ENCODE peak calls at places on chromosomes 13 and 19, in five cellular contexts. O is CD8-positive, alpha-beta T cell; J is neural progenitor cell; Y is right lobe of liver; E is tibial artery. N is an unnamed sample. For H3K36me3, the result is how much of the 10 kb centered on the place peaks cover.

GRCh38 chr19:56538761-56539263 is at the start of gene ZFP28:
- DNase-seq in O (no peak), J (no peak), Y (peak), E (peak), N (peak)

GRCh38 chr13:112447306-112447705 is 71.2 kb downstream of the SPACA7 start:
- DNase-seq in O (no peak), J (no peak), Y (no peak), E (no peak), N (no peak)

GRCh38 chr13:31594056-31594455 is 145.3 kb upstream of the RXFP2 start:
- DNase-seq in O (no peak), J (no peak), Y (no peak), E (no peak), N (no peak)

GRCh38 chr19:14577885-14578427 is 4.9 kb upstream of the CLEC17A start:
- DNase-seq in O (no peak), J (peak), Y (no peak), E (no peak), N (no peak)

GRCh38 chr19:42352216-42352892 is 26.9 kb downstream of the MEGF8 start:
- DNase-seq in O (no peak), J (peak), Y (no peak), E (no peak), N (no peak)

GRCh38 chr13:112965103-112965502 is 3.9 kb upstream of the MCF2L start:
- DNase-seq in O (no peak), J (no peak), Y (peak), E (peak), N (peak)

GRCh38 chr19:55156202-55157063 is 1.1 kb downstream of the TNNI3 start:
- DNase-seq in O (peak), J (peak), Y (no peak), E (no peak), N (peak)

GRCh38 chr13:99145461-99145860 is 55.2 kb upstream of the UBAC2 start:
- DNase-seq in O (no peak), J (no peak), Y (no peak), E (no peak), N (no peak)

GRCh38 chr19:20078696-20079095 is 896 bp downstream of the ZNF90 start:
- DNase-seq in O (no peak), J (peak), Y (no peak), E (peak), N (peak)

GRCh38 chr19:3538965-3539742 is at the start of gene TEKTIP1:
- DNase-seq in O (no peak), J (peak), Y (no peak), E (no peak), N (no peak)

GRCh38 chr19:33514885-33515485 is 6.6 kb downstream of the PEPD start:
- DNase-seq in O (no peak), J (no peak), Y (peak), E (no peak), N (peak)

GRCh38 chr13:27522847-27523246 is 72.5 kb upstream of the MTIF3 start:
- DNase-seq in O (no peak), J (no peak), Y (no peak), E (no peak), N (no peak)

GRCh38 chr19:48419158-48419920 is 25.9 kb downstream of the GRIN2D start:
- DNase-seq in O (peak), J (peak), Y (no peak), E (no peak), N (no peak)

GRCh38 chr13:91078093-91078679 is 269.3 kb upstream of the MIR17HG start:
- DNase-seq in O (no peak), J (peak), Y (no peak), E (no peak), N (no peak)

GRCh38 chr19:16143399-16144215 is at the start of gene HSH2D:
- DNase-seq in O (peak), J (no peak), Y (peak), E (no peak), N (peak)

GRCh38 chr13:25574437-25575426 is 203.0 kb downstream of the ATP8A2 start:
- DNase-seq in O (peak), J (peak), Y (peak), E (peak), N (peak)

GRCh38 chr13:30744056-30744684 is 8.8 kb downstream of the ALOX5AP start:
- DNase-seq in O (peak), J (no peak), Y (peak), E (no peak), N (peak)

GRCh38 chr13:77235456-77236022 is 91.4 kb downstream of the MYCBP2 start:
- DNase-seq in O (no peak), J (no peak), Y (no peak), E (no peak), N (no peak)

GRCh38 chr19:1590641-1591397 is 1.8 kb downstream of the MBD3 start:
- DNase-seq in O (peak), J (peak), Y (no peak), E (no peak), N (no peak)

GRCh38 chr19:47230122-47230920 is 678 bp downstream of the BBC3 start:
- DNase-seq in O (peak), J (peak), Y (peak), E (peak), N (peak)

GRCh38 chr13:90999401-90999800 is 348.1 kb upstream of the MIR17HG start:
- DNase-seq in O (no peak), J (no peak), Y (no peak), E (no peak), N (no peak)

GRCh38 chr13:24680258-24680920 is at the start of gene ATP12A:
- DNase-seq in O (peak), J (peak), Y (peak), E (no peak), N (no peak)

DNA sequence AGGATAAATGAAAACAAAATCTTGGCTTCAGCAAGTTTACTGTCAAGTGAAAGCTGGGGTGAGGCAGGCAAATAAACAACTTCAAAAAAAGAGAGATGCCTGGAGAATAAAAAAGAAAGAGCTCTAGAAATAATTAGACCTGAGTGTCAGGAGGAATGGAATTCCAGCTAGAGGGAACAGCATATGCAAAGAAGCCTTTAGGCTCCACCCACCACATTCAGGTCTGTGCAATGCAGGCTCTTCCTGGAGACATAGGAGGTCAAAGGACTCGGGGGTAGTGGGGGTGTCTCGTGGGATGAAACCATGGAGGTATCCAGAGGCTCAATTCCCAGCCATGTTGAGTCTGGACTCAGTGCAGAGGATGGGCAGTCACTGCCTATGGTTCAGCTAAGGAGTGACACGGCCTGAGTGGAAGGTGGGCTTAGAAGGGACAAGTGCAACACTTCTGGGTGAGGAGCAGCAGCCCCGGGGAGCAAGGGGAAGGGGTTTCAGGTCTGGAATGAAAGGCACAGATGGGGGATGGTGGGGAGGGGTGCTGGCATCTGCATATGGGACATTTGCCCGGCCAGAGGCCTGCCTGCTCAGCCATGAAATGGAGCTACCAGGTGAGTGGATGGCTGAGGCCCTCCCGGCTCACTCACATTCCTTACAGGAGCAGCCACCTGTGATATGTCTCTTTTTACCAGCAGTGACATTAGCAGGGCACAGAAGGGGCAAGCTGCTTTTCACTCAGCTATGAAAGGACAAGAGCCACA is 12.3 kb downstream of the LATS2 start:
- DNase-seq in O (no peak), J (no peak), Y (no peak), E (no peak), N (no peak)
- H3K27ac ChIP-seq in O (no peak), J (no peak), Y (no peak), E (peak), N (no peak)

GRCh38 chr13:33060815-33061214 is 44.6 kb downstream of the KL start:
- DNase-seq in O (no peak), J (no peak), Y (no peak), E (no peak), N (no peak)

GRCh38 chr13:33069365-33069764 is 53.1 kb downstream of the KL start:
- DNase-seq in O (no peak), J (no peak), Y (no peak), E (no peak), N (no peak)

GRCh38 chr13:33070713-33071112 is 54.5 kb downstream of the KL start:
- DNase-seq in O (no peak), J (no peak), Y (no peak), E (no peak), N (no peak)

GRCh38 chr13:33072282-33072681 is 56.1 kb downstream of the KL start:
- DNase-seq in O (no peak), J (no peak), Y (no peak), E (no peak), N (no peak)

GRCh38 chr13:33066329-33066728 is 50.1 kb downstream of the KL start:
- DNase-seq in O (no peak), J (no peak), Y (no peak), E (no peak), N (no peak)
- H3K36me3 ChIP-seq in O (under half), J (under half), Y (under half), E (under half), N (under half)

DNA sequence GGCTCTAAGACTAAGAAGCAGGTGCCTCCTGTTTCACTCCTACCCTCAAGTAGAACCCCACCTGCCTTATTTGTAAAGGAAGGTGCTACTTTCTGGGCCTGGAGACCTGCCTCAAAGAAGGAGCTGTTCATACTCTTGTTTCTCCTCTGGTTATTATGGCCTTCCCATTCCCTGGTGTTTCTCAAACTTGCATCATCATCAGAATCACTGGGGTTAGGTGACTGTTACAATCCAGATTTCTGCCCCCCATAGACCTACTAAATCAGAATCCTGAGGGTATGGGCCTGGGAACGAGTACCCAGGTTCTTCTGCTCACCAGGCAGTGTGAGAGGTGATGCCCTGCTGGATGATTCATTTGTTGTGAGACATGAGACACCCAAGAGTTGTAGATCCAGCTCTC is 18.4 kb downstream of the SAMD4B start:
- DNase-seq in O (no peak), J (no peak), Y (no peak), E (no peak), N (no peak)
- H3K4me3 ChIP-seq in O (no peak), J (no peak), Y (no peak), E (no peak), N (no peak)

DNA sequence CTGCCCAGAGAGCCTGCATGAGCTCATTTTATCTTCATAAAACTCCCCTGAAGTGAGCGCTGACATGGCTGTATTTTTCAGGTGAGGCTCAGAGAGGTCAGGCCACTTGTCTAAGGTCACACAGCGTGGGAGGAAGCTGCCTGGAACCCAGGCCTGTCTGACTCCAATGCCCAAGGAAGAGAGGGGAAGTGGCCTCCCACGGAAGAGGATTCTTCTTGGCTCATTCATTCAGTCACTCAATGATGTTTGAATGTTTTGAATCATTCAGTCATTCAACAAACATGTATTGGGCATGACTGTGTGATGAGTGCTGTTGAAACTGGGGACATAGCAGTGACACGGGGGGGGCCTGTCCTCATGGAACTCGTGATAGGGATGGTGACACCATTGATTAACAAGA is 12.0 kb downstream of the ACTL9 start:
- DNase-seq in O (no peak), J (no peak), Y (no peak), E (no peak), N (no peak)
- H3K27ac ChIP-seq in O (no peak), J (no peak), Y (no peak), E (no peak), N (no peak)

GRCh38 chr19:40585241-40585640 is 8.6 kb downstream of the SHKBP1 start:
- DNase-seq in O (no peak), J (no peak), Y (no peak), E (no peak), N (no peak)

GRCh38 chr19:40581531-40581930 is 4.9 kb downstream of the SHKBP1 start:
- DNase-seq in O (no peak), J (no peak), Y (no peak), E (no peak), N (no peak)

GRCh38 chr19:40584007-40584406 is 7.3 kb downstream of the SHKBP1 start:
- DNase-seq in O (no peak), J (no peak), Y (no peak), E (no peak), N (no peak)

GRCh38 chr19:40582467-40582866 is 5.8 kb downstream of the SHKBP1 start:
- DNase-seq in O (no peak), J (no peak), Y (no peak), E (no peak), N (no peak)

GRCh38 chr19:40583283-40583682 is 6.6 kb downstream of the SHKBP1 start:
- DNase-seq in O (no peak), J (no peak), Y (no peak), E (no peak), N (no peak)
- H3K36me3 ChIP-seq in O (under half), J (under half), Y (under half), E (half or more), N (under half)

DNA sequence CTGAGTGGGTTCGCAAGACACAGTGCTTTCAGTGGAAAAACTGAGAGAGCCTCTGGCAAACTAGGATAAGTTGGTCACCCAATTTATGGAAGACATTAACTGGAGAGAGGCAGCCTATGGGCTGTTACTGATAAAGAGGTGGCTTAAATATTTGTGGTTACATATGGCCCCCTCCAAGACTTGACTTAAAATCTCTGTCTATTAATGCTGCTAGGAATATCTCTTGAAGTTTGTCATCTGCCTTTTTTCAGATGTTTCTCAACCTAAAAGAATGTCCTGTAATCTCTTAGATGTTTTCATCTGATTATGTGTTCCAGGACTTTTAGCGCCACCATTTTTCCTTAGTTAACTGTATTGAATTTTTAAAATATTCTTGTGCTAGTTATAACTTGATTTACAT is 54.6 kb downstream of the NAA16 start:
- DNase-seq in O (no peak), J (no peak), Y (no peak), E (no peak), N (no peak)
- H3K4me3 ChIP-seq in O (no peak), J (no peak), Y (no peak), E (no peak), N (no peak)